ENCODE peak calls at places on chromosomes 2 and 18, in six cellular contexts. M is stomach, L is astrocyte, G is fibroblast of lung, R is psoas muscle, T is lower lobe of right lung. X is an unnamed sample.

GRCh38 chr2:20880221-20880771 is 57.4 kb upstream of the LDAH start:
- DNase-seq in T (no peak), R (no peak), M (peak), G (no peak), L (no peak), X (no peak)

GRCh38 chr2:166372046-166372445 is 3.7 kb downstream of the SCN9A start:
- DNase-seq in M (no peak), T (no peak), R (no peak), G (peak), L (peak), X (no peak)

GRCh38 chr2:132033949-132034348 is 127.8 kb downstream of the ANKRD30BL start:
- DNase-seq in L (no peak), M (no peak), G (no peak), T (no peak), R (no peak), X (no peak)

GRCh38 chr2:103161456-103162289 is 399.8 kb downstream of the TMEM182 start:
- DNase-seq in M (peak), L (peak), G (peak), R (no peak), T (no peak), X (no peak)

GRCh38 chr18:31931163-31931885 is 11.6 kb downstream of the TRAPPC8 start:
- DNase-seq in L (peak), R (no peak), T (no peak), G (no peak), M (no peak), X (no peak)

GRCh38 chr2:196168181-196168580 is 3.2 kb downstream of the STK17B start:
- DNase-seq in T (no peak), G (peak), R (no peak), M (no peak), L (peak), X (no peak)

GRCh38 chr2:35501076-35501475 is 854.5 kb upstream of the CRIM1 start:
- DNase-seq in G (no peak), L (peak), T (no peak), M (no peak), R (no peak), X (no peak)

GRCh38 chr18:13424377-13424776 is 205.8 kb downstream of the LDLRAD4 start:
- DNase-seq in L (no peak), M (no peak), R (no peak), G (no peak), T (no peak), X (no peak)

GRCh38 chr18:2173464-2173863 is 397.8 kb downstream of the METTL4 start:
- DNase-seq in R (no peak), L (peak), T (no peak), G (peak), M (peak), X (no peak)

GRCh38 chr18:8794133-8794986 is 89.0 kb downstream of the MTCL1 start:
- DNase-seq in L (peak), M (no peak), R (no peak), G (peak), T (no peak), X (no peak)

GRCh38 chr2:188399159-188399558 is 107.5 kb downstream of the GULP1 start:
- DNase-seq in T (no peak), R (no peak), G (peak), M (no peak), L (peak), X (no peak)

GRCh38 chr18:78768655-78769501 is 210.7 kb upstream of the SALL3 start:
- DNase-seq in L (no peak), R (no peak), M (peak), T (no peak), G (no peak), X (no peak)

GRCh38 chr2:191350826-191351225 is 105.6 kb downstream of the MYO1B start:
- DNase-seq in G (no peak), L (peak), T (no peak), M (no peak), R (no peak), X (no peak)

GRCh38 chr2:109381327-109381820 is 232.4 kb downstream of the SEPTIN10 start:
- DNase-seq in R (no peak), M (peak), T (no peak), L (no peak), G (no peak), X (no peak)
- H3K27ac ChIP-seq in R (peak), M (no peak), T (no peak), L (no peak), G (no peak), X (no peak)

GRCh38 chr2:111705206-111705605 is 178.8 kb downstream of the ANAPC1 start:
- DNase-seq in R (no peak), T (no peak), M (no peak), L (no peak), G (no peak), X (no peak)
- H3K27ac ChIP-seq in R (peak), T (peak), M (no peak), L (peak), G (no peak), X (no peak)

DNA sequence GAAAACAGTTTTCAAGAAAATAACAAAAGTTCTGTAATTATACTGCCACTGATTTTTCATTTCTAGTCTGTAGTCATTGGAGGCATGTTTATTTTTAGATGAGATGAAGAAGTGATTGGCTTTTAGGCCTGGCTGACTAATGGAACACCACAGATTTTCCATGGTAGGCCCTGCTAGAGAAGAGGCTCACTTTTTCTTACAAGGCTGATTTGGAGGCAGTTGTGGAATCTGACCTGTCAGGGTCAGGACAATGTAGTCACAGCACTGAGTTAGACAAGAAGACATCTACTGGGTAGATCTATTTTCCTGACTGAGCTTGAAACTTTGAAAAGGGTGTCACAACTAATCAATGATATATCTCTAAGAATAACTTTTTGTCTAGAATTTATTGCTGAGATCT is 43.9 kb downstream of the KDM3A start:
- DNase-seq in M (no peak), L (no peak), T (no peak), R (no peak), G (no peak), X (no peak)
- H3K27ac ChIP-seq in M (no peak), L (no peak), T (no peak), R (no peak), G (no peak), X (no peak)

GRCh38 chr2:50863856-50864255 is 168.1 kb downstream of the NRXN1 start:
- DNase-seq in G (no peak), R (no peak), T (no peak), L (no peak), M (no peak), X (no peak)
- H3K27ac ChIP-seq in G (no peak), R (no peak), T (no peak), L (no peak), M (no peak), X (no peak)

DNA sequence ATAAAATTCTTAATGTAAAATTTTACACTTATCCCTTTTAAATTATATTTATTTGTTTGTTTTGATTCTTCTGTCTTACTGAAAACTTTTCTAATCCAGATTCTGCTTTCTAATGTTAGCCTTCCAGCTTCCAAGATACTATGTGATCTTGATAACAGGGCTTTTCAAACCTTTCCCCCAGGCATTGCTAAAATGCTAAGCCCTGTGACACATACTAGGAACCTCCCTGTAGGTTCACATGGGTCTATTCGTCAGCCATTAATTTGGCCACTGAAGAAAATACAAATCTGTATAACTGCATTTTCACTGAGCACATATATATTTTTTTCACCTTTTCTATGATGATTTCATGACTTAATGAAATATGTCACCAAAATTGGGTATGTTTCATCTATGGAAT is 92.8 kb upstream of the MAP4K3 start:
- DNase-seq in L (no peak), R (no peak), T (no peak), G (no peak), M (no peak), X (no peak)
- H3K27ac ChIP-seq in L (no peak), R (peak), T (no peak), G (no peak), M (no peak), X (no peak)

GRCh38 chr2:51613-52012 is 5.3 kb upstream of the FAM110C start:
- DNase-seq in T (no peak), M (no peak), L (no peak), R (no peak), G (no peak), X (no peak)

DNA sequence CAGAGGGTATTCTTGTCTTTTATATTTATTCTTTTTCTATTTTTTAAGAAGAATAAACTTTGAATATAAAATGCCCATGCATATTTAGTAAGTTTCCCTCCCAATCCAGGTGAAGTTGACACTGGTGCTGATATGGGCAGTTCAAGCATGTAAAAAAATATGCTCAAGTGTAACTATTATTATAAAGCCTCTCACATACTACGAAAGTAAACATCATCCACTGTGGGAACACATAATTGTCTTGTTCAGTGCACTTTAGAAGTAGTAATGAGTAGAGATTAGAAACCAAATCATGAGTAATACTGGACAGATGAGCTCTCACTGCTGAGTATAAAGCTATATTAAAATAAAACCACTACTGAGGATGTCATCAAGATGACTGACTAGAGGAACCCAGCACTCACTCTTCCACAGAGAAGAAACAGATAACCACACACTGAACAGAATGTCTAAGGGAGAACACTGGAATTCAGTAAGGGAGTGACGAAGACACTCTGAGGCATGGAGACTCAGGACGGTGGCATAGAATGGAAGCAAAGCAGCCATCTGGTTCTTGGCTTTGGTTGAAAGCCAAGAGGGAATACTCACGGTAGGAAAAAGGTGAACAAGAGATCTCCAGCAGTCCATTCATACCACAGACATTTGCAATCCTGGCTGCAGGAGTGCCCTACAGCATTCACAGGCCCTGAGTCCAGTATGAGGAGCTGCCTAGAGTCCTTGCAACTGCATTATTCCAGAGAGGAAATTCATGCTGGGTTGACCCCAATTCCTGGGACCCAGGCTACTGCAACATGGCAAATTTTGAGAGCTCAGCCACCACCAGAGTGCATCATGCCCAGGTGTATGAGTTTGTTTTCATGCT is 9.5 kb upstream of the FAM110C start:
- DNase-seq in M (no peak), L (no peak), R (no peak), T (no peak), G (no peak), X (no peak)
- H3K27ac ChIP-seq in M (no peak), L (no peak), R (no peak), T (no peak), G (no peak), X (no peak)

X was measured in left lung.